ENCODE peak calls at places on chromosome 12, in seven cellular contexts. Z is brain microvascular endothelial cell; B is left lung; F is CD4-positive, alpha-beta T cell; D is epithelial cell of proximal tubule; L is BE2C; O is type B pancreatic cell. E is an unnamed sample.
A peak's percentile ranks its signal among the peaks of the same experiment; 100 is the strongest.

GRCh38 chr12:98424726-98425401 is 90.5 kb upstream of the TMPO start:
- DNase-seq in Z (peak; percentile 84), B (peak; percentile 60), F (peak; percentile 28), D (peak; percentile 93), L (peak; percentile 51), O (no peak), E (peak; percentile 70)

GRCh38 chr12:52611080-52611468 is 7.3 kb downstream of the KRT73 start:
- DNase-seq in Z (no peak), B (no peak), F (no peak), D (no peak), L (no peak), O (peak; percentile 36), E (no peak)

GRCh38 chr12:10392394-10392930 is 2.6 kb upstream of the KLRK1 start:
- DNase-seq in Z (peak; percentile 96), B (peak; percentile 57), F (no peak), D (no peak), L (no peak), O (no peak), E (peak; percentile 73)

GRCh38 chr12:31568498-31568897 is 22.4 kb downstream of the DENND5B start:
- DNase-seq in Z (no peak), B (no peak), F (no peak), D (no peak), L (no peak), O (no peak), E (no peak)

GRCh38 chr12:28941248-28941647 is 207.8 kb upstream of the FAR2 start:
- DNase-seq in Z (peak; percentile 24), B (no peak), F (no peak), D (no peak), L (no peak), O (no peak), E (no peak)

GRCh38 chr12:94973202-94973601 is 30.3 kb downstream of the NDUFA12 start:
- DNase-seq in Z (no peak), B (no peak), F (no peak), D (no peak), L (no peak), O (no peak), E (no peak)

GRCh38 chr12:9640024-9640423 is 29.5 kb upstream of the CLEC2D start:
- DNase-seq in Z (no peak), B (no peak), F (no peak), D (no peak), L (no peak), O (no peak), E (no peak)

GRCh38 chr12:3998968-3999792 is 126.0 kb upstream of the PARP11 start:
- DNase-seq in Z (no peak), B (peak; percentile 73), F (no peak), D (no peak), L (no peak), O (no peak), E (no peak)

GRCh38 chr12:62900686-62901272 is 34.2 kb downstream of the PPM1H start:
- DNase-seq in Z (no peak), B (no peak), F (no peak), D (no peak), L (no peak), O (no peak), E (no peak)

GRCh38 chr12:30753233-30753632 is 1.5 kb downstream of the CAPRIN2 start:
- DNase-seq in Z (peak; percentile 40), B (no peak), F (no peak), D (no peak), L (peak; percentile 53), O (no peak), E (peak; percentile 57)

GRCh38 chr12:63151898-63152700 is 1.1 kb upstream of the AVPR1A start:
- DNase-seq in Z (peak; percentile 44), B (no peak), F (no peak), D (no peak), L (peak; percentile 24), O (peak; percentile 72), E (peak; percentile 54)

GRCh38 chr12:121804417-121805111 is 755 bp downstream of the SETD1B start:
- DNase-seq in Z (no peak), B (peak; percentile 40), F (no peak), D (no peak), L (peak; percentile 48), O (no peak), E (peak; percentile 70)

GRCh38 chr12:28130625-28131598 is 59.3 kb upstream of the CCDC91 start:
- DNase-seq in Z (peak; percentile 100), B (peak; percentile 46), F (no peak), D (no peak), L (no peak), O (no peak), E (peak; percentile 4)

GRCh38 chr12:7695159-7695930 is at the start of gene GDF3:
- DNase-seq in Z (no peak), B (no peak), F (no peak), D (no peak), L (no peak), O (no peak), E (peak; percentile 2)

GRCh38 chr12:4270670-4271432 is 2.7 kb upstream of the CCND2 start:
- DNase-seq in Z (no peak), B (peak; percentile 74), F (no peak), D (no peak), L (no peak), O (no peak), E (peak; percentile 66)

GRCh38 chr12:122661246-122661645 is 41.9 kb downstream of the HCAR2 start:
- DNase-seq in Z (no peak), B (no peak), F (no peak), D (no peak), L (no peak), O (no peak), E (no peak)

GRCh38 chr12:114396869-114397719 is 8.8 kb downstream of the TBX5 start:
- DNase-seq in Z (no peak), B (no peak), F (no peak), D (no peak), L (no peak), O (no peak), E (no peak)
- TF ChIP-seq CTCF in Z (no peak), B (no peak), F (no peak), D (no peak), L (no peak), O (no peak), E (no peak)

GRCh38 chr12:47545938-47546609 is 159.8 kb downstream of the RPAP3 start:
- DNase-seq in Z (no peak), B (no peak), F (no peak), D (no peak), L (no peak), O (no peak), E (no peak)
- TF ChIP-seq CTCF in Z (no peak), B (no peak), F (no peak), D (no peak), L (no peak), O (no peak), E (no peak)

GRCh38 chr12:54135621-54136027 is 53.2 kb downstream of the SMUG1 start:
- DNase-seq in Z (no peak), B (no peak), F (no peak), D (peak; percentile 38), L (no peak), O (no peak), E (no peak)

GRCh38 chr12:54139030-54139429 is 49.8 kb downstream of the SMUG1 start:
- DNase-seq in Z (no peak), B (no peak), F (no peak), D (no peak), L (no peak), O (no peak), E (no peak)

GRCh38 chr12:54140958-54141388 is 47.8 kb downstream of the SMUG1 start:
- DNase-seq in Z (no peak), B (no peak), F (no peak), D (no peak), L (no peak), O (no peak), E (no peak)

GRCh38 chr12:54136844-54137580 is 51.8 kb downstream of the SMUG1 start:
- DNase-seq in Z (no peak), B (no peak), F (no peak), D (no peak), L (peak; percentile 32), O (no peak), E (no peak)

GRCh38 chr12:54138219-54138618 is 50.6 kb downstream of the SMUG1 start:
- DNase-seq in Z (no peak), B (no peak), F (no peak), D (no peak), L (no peak), O (no peak), E (peak; percentile 19)
- TF ChIP-seq CTCF in Z (no peak), B (no peak), F (no peak), D (peak; percentile 32), L (peak; percentile 44), O (no peak), E (no peak)

GRCh38 chr12:104358353-104359003 is 54.9 kb downstream of the EID3 start:
- DNase-seq in Z (peak; percentile 56), B (peak; percentile 68), F (peak; percentile 52), D (no peak), L (peak; percentile 53), O (no peak), E (peak; percentile 80)
- TF ChIP-seq CTCF in Z (peak; percentile 86), B (peak; percentile 82), F (peak; percentile 77), D (peak; percentile 84), L (peak; percentile 90), O (peak; percentile 79), E (peak; percentile 79)

GRCh38 chr12:43113153-43113552 is 438.9 kb downstream of the ADAMTS20 start:
- DNase-seq in Z (no peak), B (no peak), F (no peak), D (peak; percentile 25), L (peak; percentile 34), O (no peak), E (no peak)
- TF ChIP-seq CTCF in Z (peak; percentile 56), B (no peak), F (no peak), D (peak; percentile 37), L (peak; percentile 53), O (peak; percentile 52), E (no peak)